ENCODE peak calls at places on chromosomes 1 and 21, in six cellular contexts. H is IMR-90, M is neuronal stem cell, R is H1, Z is mesendoderm, E is mesenchymal stem cell. Y is an unnamed sample.
A peak's percentile ranks its signal among the peaks of the same experiment; 100 is the strongest.

GRCh38 chr21:35855463-35855862 is 204.9 kb downstream of the SETD4 start:
- DNase-seq in H (peak; percentile 30), M (no peak), R (no peak), Z (no peak), E (no peak), Y (no peak)

GRCh38 chr1:53292690-53293089 is 35.2 kb downstream of the LRP8 start:
- DNase-seq in H (no peak), M (no peak), R (no peak), Z (no peak), E (no peak), Y (no peak)

GRCh38 chr21:44682580-44683151 is 703 bp upstream of the KRTAP12-1 start:
- DNase-seq in H (no peak), M (no peak), R (no peak), Z (no peak), E (no peak), Y (peak; percentile 24)

GRCh38 chr21:45735259-45736000 is 91.9 kb downstream of the PCBP3 start:
- DNase-seq in H (no peak), M (no peak), R (no peak), Z (no peak), E (no peak), Y (no peak)

GRCh38 chr21:37532868-37533780 is 166.6 kb downstream of the DYRK1A start:
- DNase-seq in H (peak; percentile 61), M (no peak), R (peak; percentile 47), Z (peak; percentile 49), E (peak; percentile 68), Y (no peak)

GRCh38 chr1:214542275-214543199 is 8.9 kb downstream of the PTPN14 start:
- DNase-seq in H (no peak), M (no peak), R (no peak), Z (no peak), E (no peak), Y (no peak)

GRCh38 chr1:209768354-209768774 is 12.5 kb downstream of the TRAF3IP3 start:
- DNase-seq in H (no peak), M (no peak), R (no peak), Z (no peak), E (no peak), Y (no peak)

GRCh38 chr1:35364732-35365131 is 96.2 kb downstream of the ZMYM4 start:
- DNase-seq in H (no peak), M (no peak), R (no peak), Z (no peak), E (no peak), Y (no peak)

GRCh38 chr1:68232354-68233148 is at the start of gene WLS:
- DNase-seq in H (peak; percentile 80), M (no peak), R (peak; percentile 79), Z (peak; percentile 95), E (peak; percentile 91), Y (peak; percentile 84)

DNA sequence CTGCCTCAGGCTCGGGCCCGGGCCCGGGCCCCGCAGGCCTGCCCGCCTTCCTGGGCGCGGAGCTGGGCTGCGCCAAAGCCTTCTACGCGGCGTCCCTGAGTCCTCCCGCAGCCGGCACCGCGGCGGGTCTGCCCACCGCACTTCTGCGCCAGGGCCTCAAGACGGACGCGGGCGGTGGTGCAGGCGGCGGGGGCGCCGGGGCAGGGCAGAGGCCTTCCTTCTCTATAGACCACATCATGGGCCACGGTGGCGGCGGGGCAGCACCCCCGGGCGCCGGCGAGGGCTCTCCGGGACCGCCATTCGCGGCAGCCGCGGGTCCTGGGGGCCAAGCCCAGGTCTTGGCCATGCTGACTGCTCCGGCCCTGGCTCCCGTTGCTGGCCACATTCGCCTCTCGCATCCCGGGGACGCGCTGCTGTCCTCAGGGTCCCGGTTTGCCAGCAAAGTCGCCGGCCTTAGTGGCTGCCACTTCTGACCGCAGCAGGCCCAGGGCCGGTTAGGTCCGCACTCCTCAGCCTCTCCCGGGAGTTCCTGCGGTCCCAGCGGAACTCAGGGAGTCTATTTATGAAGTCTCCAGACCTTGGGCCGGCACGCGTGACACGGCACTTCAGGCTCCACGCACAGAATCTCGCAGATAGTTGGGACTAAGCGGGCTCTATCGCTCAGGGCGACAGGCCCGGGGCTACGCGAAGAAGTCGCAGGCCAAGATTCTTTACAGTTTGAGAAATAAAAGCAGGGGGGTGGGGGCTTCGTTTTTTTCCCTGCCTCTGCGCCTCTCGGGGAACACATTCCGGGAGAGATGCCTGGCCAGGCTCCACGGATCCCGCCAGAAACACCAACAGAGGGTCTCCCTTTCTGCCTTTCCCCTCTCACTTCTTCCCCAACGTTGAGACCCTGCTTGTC is 1.6 kb downstream of the FOXD2 start:
- DNase-seq in H (no peak), M (no peak), R (peak; percentile 69), Z (peak; percentile 39), E (no peak), Y (peak; percentile 46)
- H3K79me1 ChIP-seq in H (peaks cover 11% of the 10 kb centered on the region), M (no peaks in the 10 kb centered on the region), R (no peaks in the 10 kb centered on the region), Z (no peaks in the 10 kb centered on the region), E (no peaks in the 10 kb centered on the region), Y (no peaks in the 10 kb centered on the region)

GRCh38 chr1:94104127-94104684 is 16.7 kb downstream of the ABCA4 start:
- DNase-seq in H (no peak), M (no peak), R (no peak), Z (no peak), E (no peak), Y (no peak)
- H3K79me1 ChIP-seq in H (no peaks in the 10 kb centered on the region), M (no peaks in the 10 kb centered on the region), R (no peaks in the 10 kb centered on the region), Z (no peaks in the 10 kb centered on the region), E (no peaks in the 10 kb centered on the region), Y (no peaks in the 10 kb centered on the region)

GRCh38 chr1:55381983-55382382 is 166.8 kb upstream of the USP24 start:
- DNase-seq in H (no peak), M (no peak), R (no peak), Z (no peak), E (no peak), Y (no peak)
- H3K79me1 ChIP-seq in H (no peaks in the 10 kb centered on the region), M (no peaks in the 10 kb centered on the region), R (no peaks in the 10 kb centered on the region), Z (no peaks in the 10 kb centered on the region), E (no peaks in the 10 kb centered on the region), Y (no peaks in the 10 kb centered on the region)

DNA sequence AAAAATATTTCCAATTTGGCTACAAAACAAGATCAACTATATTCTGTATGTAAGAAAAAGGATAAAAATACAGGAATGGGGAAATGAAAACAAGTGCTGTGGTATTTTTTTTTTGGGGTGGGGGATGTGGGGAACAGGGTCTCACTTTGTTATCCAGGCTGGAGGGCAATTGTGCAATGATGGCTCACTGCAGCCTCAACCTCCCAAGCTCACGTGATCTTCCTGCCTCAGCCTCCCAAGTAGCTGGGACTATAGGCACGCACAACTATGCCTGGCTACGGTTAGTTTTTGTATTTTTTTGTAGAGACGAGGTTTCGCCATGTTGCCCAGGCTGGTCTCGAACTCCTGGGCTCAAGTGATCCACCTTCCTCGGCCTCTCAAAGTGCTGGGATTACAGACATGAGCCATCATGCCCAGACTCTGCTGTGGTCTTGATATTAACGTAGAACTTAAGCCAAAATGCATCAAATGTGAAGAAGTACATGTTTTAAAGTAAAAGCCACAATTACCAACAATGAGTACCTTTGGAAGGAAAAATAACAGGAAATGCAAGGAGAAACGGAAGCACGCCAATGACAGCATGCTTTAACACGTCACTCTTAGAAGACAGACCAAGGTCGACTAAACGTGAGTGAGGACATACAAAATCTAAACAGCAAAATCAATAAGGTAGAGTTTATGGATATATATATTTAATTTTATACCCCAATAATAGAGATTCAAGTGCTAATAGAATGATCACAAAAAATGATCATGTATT is 8.8 kb upstream of the ABCB10 start:
- DNase-seq in H (no peak), M (no peak), R (no peak), Z (no peak), E (no peak), Y (no peak)
- H3K79me1 ChIP-seq in H (no peaks in the 10 kb centered on the region), M (no peaks in the 10 kb centered on the region), R (no peaks in the 10 kb centered on the region), Z (no peaks in the 10 kb centered on the region), E (no peaks in the 10 kb centered on the region), Y (no peaks in the 10 kb centered on the region)

Y was measured in H9.